ENCODE peak calls at places on chromosome 10, in ten cellular contexts. One of them, this sample, is unnamed.

GRCh38 chr10:133325392-133325760 is 11.3 kb downstream of the CALY start:
- DNase-seq in GM23338: peak; percentile 28
- DNase-seq in foreskin fibroblast: no peak
- DNase-seq in GM10248: no peak
- DNase-seq in activated CD8-positive, alpha-beta memory T cell treated with anti-CD3 and anti-CD28 coated beads for 24 hours: no peak
- DNase-seq in cardiac muscle cell: peak; percentile 43
- DNase-seq in neural crest cell: no peak
- DNase-seq in NCI-H345: no peak
- DNase-seq in G401: peak; percentile 36
- DNase-seq in hypothalamus: no peak
- DNase-seq in this sample: no peak

GRCh38 chr10:7310076-7310475 is 100.8 kb downstream of the SFMBT2 start:
- DNase-seq in GM23338: no peak
- DNase-seq in foreskin fibroblast: no peak
- DNase-seq in GM10248: no peak
- DNase-seq in activated CD8-positive, alpha-beta memory T cell treated with anti-CD3 and anti-CD28 coated beads for 24 hours: no peak
- DNase-seq in cardiac muscle cell: no peak
- DNase-seq in neural crest cell: no peak
- DNase-seq in NCI-H345: no peak
- DNase-seq in G401: no peak
- DNase-seq in hypothalamus: no peak
- DNase-seq in this sample: no peak

GRCh38 chr10:82643601-82644000 is 768.6 kb downstream of the NRG3 start:
- DNase-seq in GM23338: peak; percentile 1
- DNase-seq in foreskin fibroblast: peak; percentile 12
- DNase-seq in GM10248: no peak
- DNase-seq in activated CD8-positive, alpha-beta memory T cell treated with anti-CD3 and anti-CD28 coated beads for 24 hours: no peak
- DNase-seq in cardiac muscle cell: no peak
- DNase-seq in neural crest cell: no peak
- DNase-seq in NCI-H345: no peak
- DNase-seq in G401: no peak
- DNase-seq in hypothalamus: no peak
- DNase-seq in this sample: no peak

GRCh38 chr10:122344741-122345258 is 29.7 kb upstream of the PLEKHA1 start:
- DNase-seq in GM23338: no peak
- DNase-seq in foreskin fibroblast: peak; percentile 45
- DNase-seq in GM10248: no peak
- DNase-seq in activated CD8-positive, alpha-beta memory T cell treated with anti-CD3 and anti-CD28 coated beads for 24 hours: peak; percentile 50
- DNase-seq in cardiac muscle cell: no peak
- DNase-seq in neural crest cell: no peak
- DNase-seq in NCI-H345: no peak
- DNase-seq in G401: no peak
- DNase-seq in hypothalamus: no peak
- DNase-seq in this sample: peak; percentile 21

GRCh38 chr10:108862691-108863350 is 1060.5 kb downstream of the XPNPEP1 start:
- DNase-seq in GM23338: no peak
- DNase-seq in foreskin fibroblast: no peak
- DNase-seq in GM10248: no peak
- DNase-seq in activated CD8-positive, alpha-beta memory T cell treated with anti-CD3 and anti-CD28 coated beads for 24 hours: no peak
- DNase-seq in cardiac muscle cell: no peak
- DNase-seq in neural crest cell: no peak
- DNase-seq in NCI-H345: no peak
- DNase-seq in G401: no peak
- DNase-seq in hypothalamus: no peak
- DNase-seq in this sample: no peak

GRCh38 chr10:29191674-29192073 is 97.2 kb upstream of the LYZL1 start:
- DNase-seq in GM23338: no peak
- DNase-seq in foreskin fibroblast: no peak
- DNase-seq in GM10248: no peak
- DNase-seq in activated CD8-positive, alpha-beta memory T cell treated with anti-CD3 and anti-CD28 coated beads for 24 hours: no peak
- DNase-seq in cardiac muscle cell: no peak
- DNase-seq in neural crest cell: no peak
- DNase-seq in NCI-H345: no peak
- DNase-seq in G401: no peak
- DNase-seq in hypothalamus: no peak
- DNase-seq in this sample: no peak

GRCh38 chr10:42987121-42987541 is 89.7 kb upstream of the RET start:
- DNase-seq in GM23338: no peak
- DNase-seq in foreskin fibroblast: no peak
- DNase-seq in GM10248: no peak
- DNase-seq in activated CD8-positive, alpha-beta memory T cell treated with anti-CD3 and anti-CD28 coated beads for 24 hours: peak; percentile 50
- DNase-seq in cardiac muscle cell: no peak
- DNase-seq in neural crest cell: no peak
- DNase-seq in NCI-H345: no peak
- DNase-seq in G401: no peak
- DNase-seq in hypothalamus: no peak
- DNase-seq in this sample: no peak

GRCh38 chr10:43384252-43385221 is 13.1 kb downstream of the FXYD4 start:
- DNase-seq in GM23338: no peak
- DNase-seq in foreskin fibroblast: no peak
- DNase-seq in GM10248: no peak
- DNase-seq in activated CD8-positive, alpha-beta memory T cell treated with anti-CD3 and anti-CD28 coated beads for 24 hours: no peak
- DNase-seq in cardiac muscle cell: no peak
- DNase-seq in neural crest cell: no peak
- DNase-seq in NCI-H345: no peak
- DNase-seq in G401: no peak
- DNase-seq in hypothalamus: no peak
- DNase-seq in this sample: no peak

GRCh38 chr10:97025613-97026242 is 160.0 kb downstream of the SLIT1 start:
- DNase-seq in GM23338: peak; percentile 89
- DNase-seq in foreskin fibroblast: peak; percentile 19
- DNase-seq in GM10248: peak; percentile 70
- DNase-seq in activated CD8-positive, alpha-beta memory T cell treated with anti-CD3 and anti-CD28 coated beads for 24 hours: peak; percentile 78
- DNase-seq in cardiac muscle cell: peak; percentile 73
- DNase-seq in neural crest cell: peak; percentile 50
- DNase-seq in NCI-H345: no peak
- DNase-seq in G401: peak; percentile 49
- DNase-seq in hypothalamus: peak; percentile 5
- DNase-seq in this sample: peak; percentile 64

GRCh38 chr10:69387500-69387899 is 29.2 kb downstream of the TACR2 start:
- DNase-seq in GM23338: no peak
- DNase-seq in foreskin fibroblast: no peak
- DNase-seq in GM10248: no peak
- DNase-seq in activated CD8-positive, alpha-beta memory T cell treated with anti-CD3 and anti-CD28 coated beads for 24 hours: no peak
- DNase-seq in cardiac muscle cell: no peak
- DNase-seq in neural crest cell: no peak
- DNase-seq in NCI-H345: no peak
- DNase-seq in G401: no peak
- DNase-seq in hypothalamus: no peak
- DNase-seq in this sample: no peak

GRCh38 chr10:78541528-78542470 is 508.1 kb downstream of the RPS24 start:
- DNase-seq in GM23338: no peak
- DNase-seq in foreskin fibroblast: no peak
- DNase-seq in GM10248: no peak
- DNase-seq in activated CD8-positive, alpha-beta memory T cell treated with anti-CD3 and anti-CD28 coated beads for 24 hours: peak; percentile 48
- DNase-seq in cardiac muscle cell: no peak
- DNase-seq in neural crest cell: no peak
- DNase-seq in NCI-H345: no peak
- DNase-seq in G401: no peak
- DNase-seq in hypothalamus: no peak
- DNase-seq in this sample: no peak

GRCh38 chr10:6778992-6779701 is 199.1 kb upstream of the PRKCQ start:
- DNase-seq in GM23338: no peak
- DNase-seq in foreskin fibroblast: peak; percentile 98
- DNase-seq in GM10248: no peak
- DNase-seq in activated CD8-positive, alpha-beta memory T cell treated with anti-CD3 and anti-CD28 coated beads for 24 hours: no peak
- DNase-seq in cardiac muscle cell: no peak
- DNase-seq in neural crest cell: no peak
- DNase-seq in NCI-H345: no peak
- DNase-seq in G401: no peak
- DNase-seq in hypothalamus: no peak
- DNase-seq in this sample: peak; percentile 92

GRCh38 chr10:22253578-22253882 is 35.7 kb upstream of the EBLN1 start:
- DNase-seq in GM23338: peak; percentile 67
- DNase-seq in foreskin fibroblast: no peak
- DNase-seq in GM10248: no peak
- DNase-seq in activated CD8-positive, alpha-beta memory T cell treated with anti-CD3 and anti-CD28 coated beads for 24 hours: no peak
- DNase-seq in cardiac muscle cell: no peak
- DNase-seq in neural crest cell: peak; percentile 8
- DNase-seq in NCI-H345: no peak
- DNase-seq in G401: peak; percentile 28
- DNase-seq in hypothalamus: no peak
- DNase-seq in this sample: no peak

GRCh38 chr10:61812920-61813319 is 88.6 kb upstream of the ARID5B start:
- DNase-seq in GM23338: no peak
- DNase-seq in foreskin fibroblast: no peak
- DNase-seq in GM10248: no peak
- DNase-seq in activated CD8-positive, alpha-beta memory T cell treated with anti-CD3 and anti-CD28 coated beads for 24 hours: no peak
- DNase-seq in cardiac muscle cell: no peak
- DNase-seq in neural crest cell: no peak
- DNase-seq in NCI-H345: no peak
- DNase-seq in G401: no peak
- DNase-seq in hypothalamus: no peak
- DNase-seq in this sample: no peak

GRCh38 chr10:77698267-77698932 is 60.8 kb upstream of the KCNMA1 start:
- DNase-seq in GM23338: no peak
- DNase-seq in foreskin fibroblast: no peak
- DNase-seq in GM10248: no peak
- DNase-seq in activated CD8-positive, alpha-beta memory T cell treated with anti-CD3 and anti-CD28 coated beads for 24 hours: no peak
- DNase-seq in cardiac muscle cell: no peak
- DNase-seq in neural crest cell: no peak
- DNase-seq in NCI-H345: no peak
- DNase-seq in G401: no peak
- DNase-seq in hypothalamus: no peak
- DNase-seq in this sample: no peak

GRCh38 chr10:89082086-89082485 is 91.5 kb downstream of the FAS start:
- DNase-seq in GM23338: no peak
- DNase-seq in foreskin fibroblast: no peak
- DNase-seq in GM10248: no peak
- DNase-seq in activated CD8-positive, alpha-beta memory T cell treated with anti-CD3 and anti-CD28 coated beads for 24 hours: no peak
- DNase-seq in cardiac muscle cell: no peak
- DNase-seq in neural crest cell: no peak
- DNase-seq in NCI-H345: no peak
- DNase-seq in G401: no peak
- DNase-seq in hypothalamus: no peak
- DNase-seq in this sample: no peak

GRCh38 chr10:17074548-17074860 is 55.1 kb downstream of the CUBN start:
- DNase-seq in GM23338: no peak
- DNase-seq in foreskin fibroblast: no peak
- DNase-seq in GM10248: no peak
- DNase-seq in activated CD8-positive, alpha-beta memory T cell treated with anti-CD3 and anti-CD28 coated beads for 24 hours: no peak
- DNase-seq in cardiac muscle cell: no peak
- DNase-seq in neural crest cell: no peak
- DNase-seq in NCI-H345: no peak
- DNase-seq in G401: no peak
- DNase-seq in hypothalamus: no peak
- DNase-seq in this sample: no peak

GRCh38 chr10:19713800-19714525 is 102.3 kb upstream of the PLXDC2 start:
- DNase-seq in GM23338: peak; percentile 82
- DNase-seq in foreskin fibroblast: no peak
- DNase-seq in GM10248: no peak
- DNase-seq in activated CD8-positive, alpha-beta memory T cell treated with anti-CD3 and anti-CD28 coated beads for 24 hours: no peak
- DNase-seq in cardiac muscle cell: peak; percentile 2
- DNase-seq in neural crest cell: no peak
- DNase-seq in NCI-H345: no peak
- DNase-seq in G401: no peak
- DNase-seq in hypothalamus: no peak
- DNase-seq in this sample: no peak

GRCh38 chr10:124975977-124976514 is 34.1 kb downstream of the ZRANB1 start:
- DNase-seq in GM23338: no peak
- DNase-seq in foreskin fibroblast: no peak
- DNase-seq in GM10248: no peak
- DNase-seq in activated CD8-positive, alpha-beta memory T cell treated with anti-CD3 and anti-CD28 coated beads for 24 hours: no peak
- DNase-seq in cardiac muscle cell: no peak
- DNase-seq in neural crest cell: no peak
- DNase-seq in NCI-H345: no peak
- DNase-seq in G401: no peak
- DNase-seq in hypothalamus: no peak
- DNase-seq in this sample: no peak

GRCh38 chr10:6498771-6499170 is 81.3 kb downstream of the PRKCQ start:
- DNase-seq in GM23338: no peak
- DNase-seq in foreskin fibroblast: no peak
- DNase-seq in GM10248: no peak
- DNase-seq in activated CD8-positive, alpha-beta memory T cell treated with anti-CD3 and anti-CD28 coated beads for 24 hours: no peak
- DNase-seq in cardiac muscle cell: no peak
- DNase-seq in neural crest cell: no peak
- DNase-seq in NCI-H345: no peak
- DNase-seq in G401: no peak
- DNase-seq in hypothalamus: no peak
- DNase-seq in this sample: no peak

GRCh38 chr10:42924484-42924883 is 141.9 kb downstream of the BMS1 start:
- DNase-seq in GM23338: no peak
- DNase-seq in foreskin fibroblast: no peak
- DNase-seq in GM10248: no peak
- DNase-seq in activated CD8-positive, alpha-beta memory T cell treated with anti-CD3 and anti-CD28 coated beads for 24 hours: no peak
- DNase-seq in cardiac muscle cell: no peak
- DNase-seq in neural crest cell: no peak
- DNase-seq in NCI-H345: no peak
- DNase-seq in G401: no peak
- DNase-seq in hypothalamus: no peak
- DNase-seq in this sample: no peak

GRCh38 chr10:125010362-125010761 is 68.4 kb downstream of the ZRANB1 start:
- DNase-seq in GM23338: no peak
- DNase-seq in foreskin fibroblast: no peak
- DNase-seq in GM10248: no peak
- DNase-seq in activated CD8-positive, alpha-beta memory T cell treated with anti-CD3 and anti-CD28 coated beads for 24 hours: no peak
- DNase-seq in cardiac muscle cell: no peak
- DNase-seq in neural crest cell: no peak
- DNase-seq in NCI-H345: no peak
- DNase-seq in G401: no peak
- DNase-seq in hypothalamus: no peak
- DNase-seq in this sample: no peak

This sample was measured in fibroblast of gingiva.